ENCODE peak calls at places on chromosomes 4 and X, in four cellular contexts. One of them, this sample, is unnamed.

GRCh38 chr4:48334236-48334635 is 7.1 kb upstream of the SLAIN2 start:
- DNase-seq in transverse colon: no peak
- DNase-seq in spleen: no peak
- DNase-seq in SK-N-SH: no peak
- DNase-seq in this sample: no peak

GRCh38 chr4:5758741-5759140 is 47.7 kb downstream of the EVC start:
- DNase-seq in spleen: no peak
- DNase-seq in SK-N-SH: no peak
- DNase-seq in transverse colon: no peak
- DNase-seq in this sample: no peak

GRCh38 chr4:1383728-1384591 is 22.3 kb downstream of the NKX1-1 start:
- DNase-seq in transverse colon: no peak
- DNase-seq in SK-N-SH: no peak
- DNase-seq in spleen: peak; percentile 68
- DNase-seq in this sample: no peak

GRCh38 chr4:48071171-48071570 is 54.6 kb downstream of the NIPAL1 start:
- DNase-seq in spleen: no peak
- DNase-seq in SK-N-SH: no peak
- DNase-seq in transverse colon: no peak
- DNase-seq in this sample: no peak

GRCh38 chr4:4849524-4850193 is 9.8 kb upstream of the MSX1 start:
- DNase-seq in SK-N-SH: no peak
- DNase-seq in spleen: peak; percentile 66
- DNase-seq in transverse colon: no peak
- DNase-seq in this sample: no peak

GRCh38 chr4:52019941-52020657 is at the start of gene LRRC66:
- DNase-seq in transverse colon: peak; percentile 87
- DNase-seq in SK-N-SH: no peak
- DNase-seq in spleen: no peak
- DNase-seq in this sample: no peak

GRCh38 chr4:1628892-1629703 is 55.0 kb downstream of the FAM53A start:
- DNase-seq in transverse colon: peak; percentile 65
- DNase-seq in spleen: peak; percentile 91
- DNase-seq in SK-N-SH: peak; percentile 91
- DNase-seq in this sample: peak; percentile 90

GRCh38 chr4:7799723-7800122 is 139.9 kb downstream of the AFAP1 start:
- DNase-seq in transverse colon: no peak
- DNase-seq in spleen: no peak
- DNase-seq in SK-N-SH: no peak
- DNase-seq in this sample: no peak

GRCh38 chr4:142600952-142601351 is 245.1 kb downstream of the INPP4B start:
- DNase-seq in transverse colon: no peak
- DNase-seq in spleen: no peak
- DNase-seq in SK-N-SH: no peak
- DNase-seq in this sample: no peak

GRCh38 chr4:157290622-157291021 is 70.1 kb downstream of the GRIA2 start:
- DNase-seq in transverse colon: no peak
- DNase-seq in spleen: no peak
- DNase-seq in SK-N-SH: no peak
- DNase-seq in this sample: no peak

GRCh38 chrX:71067727-71068051 is 445 bp downstream of the SNX12 start:
- DNase-seq in transverse colon: no peak
- DNase-seq in SK-N-SH: no peak
- DNase-seq in spleen: no peak
- DNase-seq in this sample: no peak

GRCh38 chr4:78799551-78800495 is 23.7 kb downstream of the BMP2K start:
- DNase-seq in transverse colon: no peak
- DNase-seq in SK-N-SH: no peak
- DNase-seq in spleen: no peak
- DNase-seq in this sample: no peak

GRCh38 chr4:6734165-6734786 is 18.3 kb downstream of the BLOC1S4 start:
- DNase-seq in SK-N-SH: peak; percentile 3
- DNase-seq in spleen: no peak
- DNase-seq in transverse colon: no peak
- DNase-seq in this sample: peak; percentile 50

GRCh38 chr4:150579591-150580234 is 2.2 kb upstream of the MAB21L2 start:
- DNase-seq in transverse colon: no peak
- DNase-seq in SK-N-SH: peak; percentile 57
- DNase-seq in spleen: peak; percentile 73
- DNase-seq in this sample: no peak

GRCh38 chr4:7785017-7785416 is 154.6 kb downstream of the AFAP1 start:
- DNase-seq in SK-N-SH: peak; percentile 88
- DNase-seq in spleen: peak; percentile 43
- DNase-seq in transverse colon: no peak
- DNase-seq in this sample: no peak

GRCh38 chrX:41518127-41518840 is 71.1 kb downstream of the NYX start:
- DNase-seq in transverse colon: no peak
- DNase-seq in spleen: no peak
- DNase-seq in SK-N-SH: no peak
- DNase-seq in this sample: no peak

GRCh38 chrX:130253916-130254315 is 14.8 kb downstream of the ZNF280C start:
- DNase-seq in transverse colon: no peak
- DNase-seq in SK-N-SH: no peak
- DNase-seq in spleen: no peak
- DNase-seq in this sample: no peak

GRCh38 chr4:36081185-36081584 is 163.1 kb downstream of the ARAP2 start:
- DNase-seq in spleen: no peak
- DNase-seq in transverse colon: no peak
- DNase-seq in SK-N-SH: no peak
- DNase-seq in this sample: no peak

GRCh38 chr4:148289740-148290139 is 152.5 kb downstream of the NR3C2 start:
- DNase-seq in SK-N-SH: no peak
- DNase-seq in spleen: no peak
- DNase-seq in transverse colon: no peak
- DNase-seq in this sample: peak; percentile 64

GRCh38 chrX:134883134-134883700 is 107.6 kb upstream of the SMIM10 start:
- DNase-seq in spleen: no peak
- DNase-seq in transverse colon: no peak
- DNase-seq in SK-N-SH: no peak
- DNase-seq in this sample: no peak

GRCh38 chr4:8912506-8912905 is 40.9 kb upstream of the HMX1 start:
- DNase-seq in SK-N-SH: peak; percentile 36
- DNase-seq in transverse colon: no peak
- DNase-seq in spleen: peak; percentile 59
- DNase-seq in this sample: peak; percentile 6

GRCh38 chr4:123060039-123060770 is 137.8 kb upstream of the NUDT6 start:
- DNase-seq in spleen: no peak
- DNase-seq in transverse colon: no peak
- DNase-seq in SK-N-SH: no peak
- DNase-seq in this sample: peak; percentile 3

GRCh38 chrX:130091976-130092522 is 18.2 kb downstream of the ELF4 start:
- DNase-seq in SK-N-SH: no peak
- DNase-seq in spleen: peak; percentile 97
- DNase-seq in transverse colon: peak; percentile 83
- DNase-seq in this sample: peak; percentile 74

GRCh38 chr4:87844476-87844875 is 11.7 kb downstream of the MEPE start:
- DNase-seq in SK-N-SH: no peak
- DNase-seq in spleen: no peak
- DNase-seq in transverse colon: no peak
- DNase-seq in this sample: no peak

GRCh38 chr4:41678951-41679350 is 69.6 kb downstream of the PHOX2B start:
- DNase-seq in spleen: no peak
- DNase-seq in transverse colon: no peak
- DNase-seq in SK-N-SH: no peak
- DNase-seq in this sample: no peak

GRCh38 chr4:110071466-110071865 is 126.9 kb downstream of the ELOVL6 start:
- DNase-seq in SK-N-SH: no peak
- DNase-seq in spleen: no peak
- DNase-seq in transverse colon: peak; percentile 61
- DNase-seq in this sample: peak; percentile 57

GRCh38 chr4:183600189-183600685 is 58.7 kb downstream of the RWDD4 start:
- DNase-seq in transverse colon: no peak
- DNase-seq in SK-N-SH: no peak
- DNase-seq in spleen: no peak
- DNase-seq in this sample: no peak

GRCh38 chrX:153807976-153808375 is 13.5 kb downstream of the SSR4 start:
- DNase-seq in transverse colon: no peak
- DNase-seq in SK-N-SH: no peak
- DNase-seq in spleen: no peak
- DNase-seq in this sample: no peak

GRCh38 chr4:173076903-173077629 is 91.5 kb upstream of the GALNT7 start:
- DNase-seq in transverse colon: no peak
- DNase-seq in spleen: no peak
- DNase-seq in SK-N-SH: no peak
- DNase-seq in this sample: no peak

GRCh38 chr4:152591361-152591760 is 55.5 kb upstream of the FBXW7 start:
- DNase-seq in transverse colon: peak; percentile 63
- DNase-seq in spleen: peak; percentile 79
- DNase-seq in SK-N-SH: no peak
- DNase-seq in this sample: peak; percentile 42

GRCh38 chr4:102557636-102558035 is 56.5 kb downstream of the NFKB1 start:
- DNase-seq in SK-N-SH: no peak
- DNase-seq in spleen: no peak
- DNase-seq in transverse colon: no peak
- DNase-seq in this sample: no peak

GRCh38 chr4:141375855-141376254 is 155.2 kb downstream of the ZNF330 start:
- DNase-seq in SK-N-SH: peak; percentile 17
- DNase-seq in transverse colon: no peak
- DNase-seq in spleen: no peak
- DNase-seq in this sample: no peak

GRCh38 chr4:144646523-144647094 is 653 bp downstream of the HHIP start:
- DNase-seq in SK-N-SH: peak; percentile 62
- DNase-seq in transverse colon: no peak
- DNase-seq in spleen: no peak
- DNase-seq in this sample: peak; percentile 55

GRCh38 chr4:167399201-167399600 is 164.9 kb upstream of the SPOCK3 start:
- DNase-seq in transverse colon: no peak
- DNase-seq in spleen: no peak
- DNase-seq in SK-N-SH: no peak
- DNase-seq in this sample: no peak

GRCh38 chr4:159383569-159383934 is 280.7 kb downstream of the RAPGEF2 start:
- DNase-seq in spleen: no peak
- DNase-seq in transverse colon: no peak
- DNase-seq in SK-N-SH: no peak
- DNase-seq in this sample: no peak

DNA sequence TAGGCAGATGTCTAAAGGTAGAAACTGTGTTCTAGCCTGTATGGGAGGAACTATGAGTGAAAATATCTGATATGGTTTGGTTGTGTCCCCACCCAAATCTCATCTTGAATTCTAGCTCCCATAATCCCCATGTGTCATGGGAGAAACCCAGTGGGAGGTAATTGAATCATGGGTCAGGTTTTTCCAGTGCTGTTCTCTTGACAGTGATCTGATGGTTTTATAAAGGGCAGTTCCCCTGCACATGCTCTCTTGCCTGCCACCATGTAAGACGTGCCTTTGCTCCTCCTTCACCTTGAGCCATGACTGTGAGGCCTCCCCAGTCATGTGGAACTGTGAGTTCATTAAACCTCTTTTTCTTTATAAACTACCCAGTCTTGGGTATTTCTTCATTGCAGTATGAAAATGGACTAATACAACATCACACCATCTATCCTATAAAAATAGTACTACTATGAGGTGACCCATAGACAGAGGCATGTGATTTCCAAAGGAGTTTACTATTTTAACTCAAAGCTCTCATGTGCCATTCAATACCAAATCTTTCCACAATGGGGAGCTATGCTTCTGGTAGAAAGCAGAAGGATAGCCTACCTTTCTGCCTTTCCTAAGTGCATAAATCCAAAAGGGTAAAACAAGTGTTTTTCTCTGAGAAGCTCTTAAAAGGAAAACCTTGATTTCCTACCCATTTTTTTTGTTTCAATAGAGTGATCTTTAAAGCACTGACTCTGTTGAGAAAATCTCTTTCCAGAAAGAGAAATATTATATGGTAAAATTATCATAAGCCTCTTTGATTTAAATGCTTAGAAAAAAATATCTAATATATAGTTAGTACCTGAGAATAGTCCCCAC is 38.8 kb downstream of the SEC31A start:
- DNase-seq in SK-N-SH: peak; percentile 7
- DNase-seq in transverse colon: no peak
- DNase-seq in spleen: no peak
- DNase-seq in this sample: no peak
- TF ChIP-seq CTCF in SK-N-SH: peak; percentile 65
- TF ChIP-seq CTCF in transverse colon: no peak
- TF ChIP-seq CTCF in spleen: peak; percentile 45
- TF ChIP-seq CTCF in this sample: peak; percentile 31

GRCh38 chrX:55450259-55450658 is 1.7 kb upstream of the MAGEH1 start:
- DNase-seq in spleen: no peak
- DNase-seq in SK-N-SH: no peak
- DNase-seq in transverse colon: no peak
- DNase-seq in this sample: no peak

GRCh38 chrX:55451125-55451524 is 802 bp upstream of the MAGEH1 start:
- DNase-seq in spleen: no peak
- DNase-seq in SK-N-SH: no peak
- DNase-seq in transverse colon: no peak
- DNase-seq in this sample: no peak

GRCh38 chrX:55451626-55451989 is 319 bp upstream of the MAGEH1 start:
- DNase-seq in SK-N-SH: no peak
- DNase-seq in transverse colon: no peak
- DNase-seq in spleen: no peak
- DNase-seq in this sample: peak; percentile 0

GRCh38 chrX:55452825-55453124 is 848 bp downstream of the MAGEH1 start:
- DNase-seq in SK-N-SH: peak; percentile 10
- DNase-seq in transverse colon: no peak
- DNase-seq in spleen: no peak
- DNase-seq in this sample: no peak

GRCh38 chrX:55451990-55452824 is at the start of gene MAGEH1:
- DNase-seq in transverse colon: peak; percentile 84
- DNase-seq in SK-N-SH: peak; percentile 74
- DNase-seq in spleen: peak; percentile 93
- DNase-seq in this sample: peak; percentile 85
- TF ChIP-seq POLR2AphosphoS5 in transverse colon: peak; percentile 78
- TF ChIP-seq POLR2AphosphoS5 in SK-N-SH: peak; percentile 26
- TF ChIP-seq POLR2AphosphoS5 in spleen: peak; percentile 86
- TF ChIP-seq POLR2AphosphoS5 in this sample: no peak

DNA sequence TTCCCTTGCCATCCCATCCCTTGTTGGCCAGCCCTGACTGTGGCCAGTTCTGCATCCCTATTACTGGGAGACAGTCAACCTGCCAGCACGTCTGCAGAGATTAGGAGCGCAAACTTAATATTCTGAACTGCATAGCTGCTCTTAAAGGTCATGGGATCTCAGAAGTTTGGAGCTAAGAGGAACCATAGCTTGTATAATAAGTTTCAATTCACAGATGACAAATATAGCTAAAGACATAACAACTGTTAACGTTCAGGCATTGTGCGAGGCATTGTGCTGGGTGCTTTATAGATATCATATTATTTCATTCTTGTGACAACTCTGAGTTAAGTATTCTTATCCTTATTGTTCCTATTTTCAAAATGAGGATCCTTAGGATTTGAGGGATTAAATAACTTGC is 3.7 kb downstream of the SCARB2 start:
- DNase-seq in SK-N-SH: no peak
- DNase-seq in transverse colon: no peak
- DNase-seq in spleen: no peak
- DNase-seq in this sample: no peak
- TF ChIP-seq CTCF in SK-N-SH: no peak
- TF ChIP-seq CTCF in transverse colon: no peak
- TF ChIP-seq CTCF in spleen: no peak
- TF ChIP-seq CTCF in this sample: no peak

DNA sequence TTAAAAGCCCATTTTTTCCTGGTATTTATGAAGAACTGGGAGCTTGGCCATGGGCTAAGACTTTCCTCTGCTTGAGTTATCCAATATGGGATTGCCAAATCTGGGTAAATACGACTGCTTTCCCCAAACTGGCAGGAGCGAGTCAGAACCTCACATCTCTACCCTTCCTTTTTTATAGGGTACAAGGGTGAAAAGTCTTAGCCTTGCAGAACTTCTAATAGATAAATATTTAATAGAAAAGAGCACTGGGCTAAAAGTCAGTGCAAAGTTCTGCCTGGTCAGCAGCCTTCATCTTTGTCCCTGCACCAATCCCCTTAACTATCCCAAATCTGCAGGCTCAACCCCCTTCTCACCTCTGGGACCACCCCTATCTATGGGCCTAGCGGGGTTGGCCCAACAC is 61.6 kb upstream of the ACSL1 start:
- DNase-seq in SK-N-SH: no peak
- DNase-seq in transverse colon: no peak
- DNase-seq in spleen: no peak
- DNase-seq in this sample: no peak
- TF ChIP-seq POLR2AphosphoS5 in SK-N-SH: no peak
- TF ChIP-seq POLR2AphosphoS5 in transverse colon: no peak
- TF ChIP-seq POLR2AphosphoS5 in spleen: no peak
- TF ChIP-seq POLR2AphosphoS5 in this sample: no peak